ENCODE peak calls at places on chromosome 6, in five cellular contexts. I, U, C, Q and N are unnamed samples.

GRCh38 chr6:139778688-139779087 is 404.2 kb upstream of the CITED2 start:
- DNase-seq in I (no peak), U (no peak), C (no peak), Q (no peak), N (no peak)

GRCh38 chr6:106247733-106248132 is 77.8 kb downstream of the ATG5 start:
- DNase-seq in I (no peak), U (no peak), C (no peak), Q (no peak), N (no peak)

GRCh38 chr6:106882601-106883518 is 91.7 kb downstream of the CD24 start:
- DNase-seq in I (no peak), U (no peak), C (no peak), Q (no peak), N (no peak)

GRCh38 chr6:27592107-27592480 is 119.2 kb upstream of the ZNF184 start:
- DNase-seq in I (no peak), U (no peak), C (no peak), Q (no peak), N (no peak)

GRCh38 chr6:125314019-125314581 is 12.3 kb upstream of the HDDC2 start:
- DNase-seq in I (peak), U (peak), C (peak), Q (peak), N (peak)

GRCh38 chr6:125714431-125715090 is 34.9 kb upstream of the HEY2 start:
- DNase-seq in I (no peak), U (no peak), C (no peak), Q (no peak), N (no peak)

GRCh38 chr6:144145546-144145945 is 4.8 kb upstream of the STX11 start:
- DNase-seq in I (no peak), U (no peak), C (no peak), Q (no peak), N (no peak)

GRCh38 chr6:166559662-166560061 is 26.8 kb downstream of the RAMACL start:
- DNase-seq in I (no peak), U (no peak), C (no peak), Q (no peak), N (no peak)

GRCh38 chr6:91476000-91476399 is 889.1 kb upstream of the MAP3K7 start:
- DNase-seq in I (no peak), U (no peak), C (peak), Q (peak), N (no peak)

GRCh38 chr6:39995633-39996032 is 61.4 kb upstream of the MOCS1 start:
- DNase-seq in I (no peak), U (no peak), C (no peak), Q (no peak), N (no peak)

GRCh38 chr6:162379762-162380409 is 347.7 kb downstream of the PRKN start:
- DNase-seq in I (no peak), U (no peak), C (no peak), Q (no peak), N (no peak)

GRCh38 chr6:40852667-40853383 is 186.2 kb downstream of the UNC5CL start:
- DNase-seq in I (no peak), U (no peak), C (peak), Q (no peak), N (no peak)

GRCh38 chr6:57006101-57006500 is 40.4 kb upstream of the KIAA1586 start:
- DNase-seq in I (no peak), U (no peak), C (no peak), Q (no peak), N (no peak)

GRCh38 chr6:105363100-105363754 is 39.7 kb downstream of the PREP start:
- DNase-seq in I (no peak), U (no peak), C (no peak), Q (peak), N (no peak)

GRCh38 chr6:35025241-35026188 is 115.6 kb downstream of the TCP11 start:
- DNase-seq in I (no peak), U (no peak), C (no peak), Q (no peak), N (no peak)

GRCh38 chr6:113068569-113068968 is 721.4 kb downstream of the RFPL4B start:
- DNase-seq in I (no peak), U (no peak), C (no peak), Q (no peak), N (no peak)

GRCh38 chr6:11211235-11211634 is 21.2 kb downstream of the NEDD9 start:
- DNase-seq in I (no peak), U (no peak), C (no peak), Q (no peak), N (no peak)

GRCh38 chr6:116113386-116113785 is 12.5 kb downstream of the COL10A1 start:
- DNase-seq in I (no peak), U (no peak), C (no peak), Q (no peak), N (no peak)

GRCh38 chr6:137883400-137883888 is 16.4 kb downstream of the TNFAIP3 start:
- DNase-seq in I (no peak), U (no peak), C (no peak), Q (no peak), N (no peak)

GRCh38 chr6:39923394-39923793 is 10.9 kb downstream of the MOCS1 start:
- DNase-seq in I (no peak), U (no peak), C (no peak), Q (peak), N (peak)

GRCh38 chr6:106884576-106884975 is 90.0 kb downstream of the CD24 start:
- DNase-seq in I (no peak), U (no peak), C (no peak), Q (no peak), N (no peak)

GRCh38 chr6:16108996-16109658 is 19.8 kb upstream of the MYLIP start:
- DNase-seq in I (no peak), U (no peak), C (no peak), Q (peak), N (no peak)

GRCh38 chr6:50030777-50031562 is 9.2 kb upstream of the DEFB110 start:
- DNase-seq in I (no peak), U (no peak), C (peak), Q (peak), N (no peak)

GRCh38 chr6:159871911-159872310 is 18.9 kb upstream of the MAS1 start:
- DNase-seq in I (no peak), U (no peak), C (no peak), Q (no peak), N (no peak)

GRCh38 chr6:144219056-144219685 is 66.0 kb upstream of the UTRN start:
- DNase-seq in I (no peak), U (no peak), C (peak), Q (no peak), N (no peak)

GRCh38 chr6:35080821-35081425 is 60.2 kb downstream of the TCP11 start:
- DNase-seq in I (no peak), U (no peak), C (no peak), Q (no peak), N (peak)

GRCh38 chr6:93419304-93420162 is at the start of gene EPHA7:
- DNase-seq in I (peak), U (peak), C (no peak), Q (peak), N (peak)

GRCh38 chr6:107668826-107669474 is 155.2 kb downstream of the SCML4 start:
- DNase-seq in I (no peak), U (peak), C (no peak), Q (no peak), N (no peak)

DNA sequence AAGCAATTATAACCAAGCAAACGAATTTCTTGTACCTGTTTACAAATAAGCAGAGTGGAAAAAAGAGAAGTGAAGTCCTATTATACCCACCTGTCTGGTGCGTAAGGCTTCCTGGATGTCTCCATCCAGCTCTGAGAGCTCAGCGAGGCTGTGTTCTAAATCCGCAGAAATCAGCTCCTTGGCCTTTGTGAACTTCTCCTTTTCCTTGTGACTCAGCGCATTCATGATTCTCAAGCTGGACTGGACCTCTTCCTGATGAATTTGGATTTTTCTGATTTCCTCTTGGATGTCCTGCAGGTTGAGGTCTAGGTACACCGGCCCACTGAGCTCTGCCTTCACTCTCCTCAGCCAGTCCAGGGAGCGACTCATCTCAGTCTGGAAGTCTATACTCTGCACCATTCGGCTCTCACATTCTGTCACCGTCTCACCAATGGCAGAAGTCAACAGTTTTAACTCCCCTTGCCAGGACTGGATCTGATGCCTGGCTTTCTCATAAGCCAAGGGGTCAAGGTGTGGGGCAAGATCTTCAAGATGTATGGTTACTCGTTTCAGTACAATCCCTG is 307.4 kb downstream of the SYNE1 start:
- DNase-seq in I (no peak), U (no peak), C (no peak), Q (no peak), N (no peak)
- H3K27ac ChIP-seq in I (no peak), U (no peak), C (no peak), Q (no peak), N (no peak)

GRCh38 chr6:135054575-135055498 is at the start of gene HBS1L:
- DNase-seq in I (peak), U (peak), C (peak), Q (peak), N (peak)
- TF ChIP-seq POLR2A in I (peak), U (peak), C (peak), Q (peak), N (peak)

GRCh38 chr6:62039602-62040001 is 246.4 kb downstream of the KHDRBS2 start:
- DNase-seq in I (no peak), U (no peak), C (no peak), Q (no peak), N (no peak)

GRCh38 chr6:62045502-62045901 is 240.5 kb downstream of the KHDRBS2 start:
- DNase-seq in I (no peak), U (no peak), C (no peak), Q (no peak), N (no peak)

GRCh38 chr6:62043079-62043478 is 242.9 kb downstream of the KHDRBS2 start:
- DNase-seq in I (no peak), U (no peak), C (no peak), Q (no peak), N (no peak)

GRCh38 chr6:62042444-62042843 is 243.6 kb downstream of the KHDRBS2 start:
- DNase-seq in I (no peak), U (no peak), C (no peak), Q (no peak), N (no peak)
- H3K27ac ChIP-seq in I (no peak), U (no peak), C (no peak), Q (no peak), N (no peak)

DNA sequence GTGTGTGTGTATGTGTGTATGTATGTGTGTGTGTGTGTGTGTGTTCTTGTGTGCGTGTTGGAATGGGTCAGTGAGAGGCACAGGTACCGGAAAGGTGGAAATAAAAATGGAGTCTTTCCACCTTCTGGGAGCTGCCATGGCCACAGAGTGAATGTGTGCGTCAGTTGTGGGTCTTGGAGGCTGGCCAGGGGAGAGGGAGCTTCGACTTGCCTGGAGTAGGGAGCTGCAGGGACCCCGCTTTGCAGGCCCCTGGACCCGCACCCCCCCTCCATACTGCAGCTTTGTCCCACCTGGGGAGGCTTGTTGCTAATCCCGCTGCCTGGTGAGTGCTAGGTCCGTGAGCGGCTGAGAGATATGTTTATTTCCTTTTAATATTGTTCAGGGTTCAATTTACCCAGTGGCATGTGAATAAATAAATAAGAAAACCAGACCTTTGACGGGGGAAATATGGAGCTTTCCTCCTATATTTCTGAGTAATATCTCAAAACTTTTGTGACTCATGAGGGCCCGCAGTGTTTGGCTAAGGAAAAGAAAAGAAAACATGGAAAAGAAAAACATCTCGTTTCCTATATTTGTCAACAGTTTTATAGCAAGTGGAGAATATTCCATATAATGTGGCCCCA is 24.4 kb upstream of the CCDC167 start:
- DNase-seq in I (no peak), U (no peak), C (no peak), Q (no peak), N (no peak)
- TF ChIP-seq POLR2A in I (no peak), U (no peak), C (no peak), Q (no peak), N (no peak)

GRCh38 chr6:151060742-151061100 is 179.0 kb upstream of the AKAP12 start:
- DNase-seq in I (no peak), U (no peak), C (no peak), Q (no peak), N (no peak)
- H3K27ac ChIP-seq in I (peak), U (peak), C (peak), Q (no peak), N (no peak)

DNA sequence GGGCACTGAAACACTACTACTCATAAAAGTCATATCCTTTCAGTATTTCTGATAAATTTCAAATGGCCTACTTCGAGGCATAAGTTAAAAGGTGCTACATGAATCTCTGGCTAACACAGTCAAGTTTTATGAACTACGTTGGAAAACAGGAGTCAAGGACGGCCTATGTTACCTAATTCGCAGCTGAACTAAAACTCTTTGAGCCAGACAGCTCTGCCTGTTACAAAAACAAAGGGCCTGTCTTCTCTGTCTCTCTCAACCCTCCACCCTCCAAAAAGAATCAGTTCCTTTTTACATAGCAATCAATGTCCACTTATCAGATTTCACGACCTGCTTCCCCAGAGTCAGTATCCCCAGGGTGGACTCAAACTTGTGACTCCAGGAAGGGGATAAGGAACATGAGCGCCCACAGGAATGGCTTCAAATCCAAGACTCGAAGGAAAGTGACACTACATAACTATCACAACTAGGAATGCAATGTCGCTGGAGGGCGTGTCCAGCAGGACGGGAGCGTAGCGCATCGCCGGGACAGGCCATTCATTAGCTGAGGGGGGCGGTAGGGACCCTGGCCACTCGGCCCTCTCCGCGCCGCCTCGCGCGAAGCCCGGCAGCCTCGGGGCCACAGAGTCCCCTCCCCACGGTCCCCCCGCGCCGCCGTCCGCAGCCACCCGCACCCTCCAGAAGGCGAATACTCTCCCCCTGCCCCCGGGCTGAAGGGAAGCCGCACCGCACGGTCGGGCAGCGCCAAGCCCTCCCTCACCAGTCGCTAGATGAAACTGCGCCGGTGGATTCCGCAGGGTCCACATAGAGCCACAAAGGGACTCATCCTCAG is 526 bp downstream of the IBTK start:
- DNase-seq in I (peak), U (peak), C (peak), Q (peak), N (peak)
- TF ChIP-seq POLR2A in I (no peak), U (no peak), C (peak), Q (no peak), N (no peak)

DNA sequence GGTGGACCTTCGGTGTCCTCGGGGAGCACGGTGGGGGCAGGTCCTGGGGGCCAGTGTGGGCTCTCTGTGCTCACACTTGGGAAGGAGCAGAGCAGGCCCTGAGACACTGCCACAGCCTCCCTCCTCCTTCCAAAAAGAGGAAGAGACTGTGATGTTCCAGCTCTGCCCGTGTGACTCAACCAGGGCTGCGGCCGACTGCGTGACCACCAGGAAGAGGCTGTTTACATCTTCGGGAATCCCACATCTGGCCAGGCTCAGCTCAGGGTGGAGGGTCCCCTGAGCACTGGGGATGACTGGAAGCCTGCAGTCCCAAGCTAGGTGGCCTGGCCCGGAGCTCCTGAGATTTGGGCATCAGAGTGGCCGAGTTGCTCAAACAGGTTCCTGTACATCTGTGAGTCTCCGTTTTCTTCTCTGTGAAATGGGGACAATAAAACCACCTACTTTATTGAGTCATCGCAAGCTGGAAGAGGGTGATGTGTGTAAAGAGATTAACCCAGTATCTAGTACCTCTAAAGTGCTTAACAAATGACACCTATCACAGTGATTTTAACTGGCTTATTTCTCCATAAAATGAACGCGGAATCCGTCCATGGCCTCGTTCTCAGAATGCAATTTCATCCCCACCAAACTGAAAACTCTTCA is 242.1 kb downstream of the DLL1 start:
- DNase-seq in I (peak), U (no peak), C (no peak), Q (peak), N (peak)
- H3K27ac ChIP-seq in I (peak), U (peak), C (no peak), Q (no peak), N (peak)

GRCh38 chr6:53064726-53065265 is 408 bp upstream of the FBXO9 start:
- DNase-seq in I (peak), U (peak), C (peak), Q (peak), N (peak)

GRCh38 chr6:53067307-53067706 is 2.1 kb downstream of the FBXO9 start:
- DNase-seq in I (no peak), U (no peak), C (no peak), Q (no peak), N (no peak)

GRCh38 chr6:53066059-53066406 is 829 bp downstream of the FBXO9 start:
- DNase-seq in I (no peak), U (peak), C (no peak), Q (peak), N (peak)

GRCh38 chr6:53066874-53067273 is 1.7 kb downstream of the FBXO9 start:
- DNase-seq in I (no peak), U (no peak), C (no peak), Q (no peak), N (no peak)

DNA sequence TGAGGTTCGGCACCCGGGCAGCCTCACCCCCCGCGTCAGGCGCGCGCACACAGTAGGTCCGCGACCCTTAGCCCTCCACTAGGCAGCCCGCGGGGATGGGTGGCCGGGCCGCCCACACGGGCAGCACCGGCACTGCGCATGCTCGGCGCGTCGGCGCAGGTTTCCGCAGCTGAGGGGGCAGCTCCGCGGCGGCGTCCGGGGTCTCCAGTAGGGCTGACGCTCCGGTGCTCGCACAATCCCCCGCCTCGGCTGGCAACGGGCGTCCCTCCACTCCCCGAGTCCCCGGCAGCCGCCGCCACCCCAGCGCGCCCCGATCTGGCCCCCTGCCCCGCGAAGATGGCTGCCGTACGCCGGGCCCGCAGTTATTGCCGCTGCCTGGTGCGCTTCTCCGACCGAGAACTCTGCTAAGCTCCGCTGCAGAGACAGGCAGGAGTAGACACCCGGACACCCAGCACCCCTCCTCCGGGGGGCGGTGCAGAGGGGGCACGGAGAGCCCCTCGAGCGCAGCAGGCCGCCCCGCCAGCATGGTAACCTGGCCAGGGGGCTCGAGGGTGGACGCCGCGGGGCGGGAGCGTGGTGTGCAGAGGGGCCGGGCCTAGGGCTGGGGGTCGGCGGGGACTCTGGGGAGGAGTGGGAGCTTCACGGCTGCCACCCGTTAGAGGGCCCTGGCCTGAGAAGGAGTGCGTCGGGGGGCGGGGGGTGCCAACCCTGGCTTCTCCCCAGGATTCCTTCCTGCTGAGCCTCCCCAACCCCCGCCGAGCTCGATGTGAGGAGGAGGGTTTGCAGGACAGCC is at the start of gene FBXO9:
- DNase-seq in I (no peak), U (peak), C (peak), Q (peak), N (peak)
- TF ChIP-seq POLR2A in I (peak), U (peak), C (peak), Q (peak), N (peak)